ENCODE peak calls at places on chromosomes 11 and 22, in nine cellular contexts. X, O, I, A, M, C, Q, J and D are unnamed samples.

GRCh38 chr11:114293201-114293711 is 2.9 kb upstream of the NNMT start:
- DNase-seq in X (no peak), O (no peak), I (peak; percentile 63), A (no peak), M (no peak), C (no peak), Q (peak; percentile 58), J (no peak), D (no peak)

GRCh38 chr11:1766719-1767398 is 3.1 kb upstream of the CTSD start:
- DNase-seq in X (peak; percentile 81), O (no peak), I (no peak), A (no peak), M (no peak), C (peak; percentile 57), Q (no peak), J (no peak), D (no peak)

GRCh38 chr11:134036484-134037092 is 32.3 kb upstream of the JAM3 start:
- DNase-seq in X (no peak), O (no peak), I (no peak), A (no peak), M (no peak), C (no peak), Q (no peak), J (peak; percentile 48), D (no peak)

GRCh38 chr11:3022982-3023381 is 30.9 kb upstream of the NAP1L4 start:
- DNase-seq in X (no peak), O (peak; percentile 28), I (peak; percentile 74), A (no peak), M (no peak), C (no peak), Q (peak; percentile 53), J (no peak), D (no peak)

GRCh38 chr11:10444725-10445286 is 10.3 kb upstream of the AMPD3 start:
- DNase-seq in X (no peak), O (no peak), I (no peak), A (no peak), M (no peak), C (no peak), Q (no peak), J (no peak), D (no peak)

GRCh38 chr11:19723572-19724342 is 11.1 kb downstream of the NAV2 start:
- DNase-seq in X (peak; percentile 87), O (no peak), I (peak; percentile 27), A (no peak), M (peak; percentile 89), C (peak; percentile 72), Q (peak; percentile 67), J (no peak), D (no peak)

GRCh38 chr22:50674127-50674493 is 1.5 kb downstream of the SHANK3 start:
- DNase-seq in X (no peak), O (no peak), I (no peak), A (no peak), M (no peak), C (no peak), Q (no peak), J (no peak), D (no peak)

GRCh38 chr22:37588540-37589215 is 8.8 kb upstream of the LGALS2 start:
- DNase-seq in X (no peak), O (no peak), I (no peak), A (no peak), M (no peak), C (no peak), Q (no peak), J (no peak), D (no peak)

GRCh38 chr11:83056204-83056603 is 15.5 kb downstream of the RAB30 start:
- DNase-seq in X (no peak), O (no peak), I (no peak), A (no peak), M (no peak), C (no peak), Q (no peak), J (no peak), D (no peak)

GRCh38 chr11:94762208-94762607 is 5.9 kb upstream of the AMOTL1 start:
- DNase-seq in X (no peak), O (no peak), I (no peak), A (no peak), M (no peak), C (no peak), Q (peak; percentile 71), J (no peak), D (no peak)

GRCh38 chr11:23554002-23554401 is 693.7 kb upstream of the CCDC179 start:
- DNase-seq in X (no peak), O (no peak), I (no peak), A (no peak), M (no peak), C (no peak), Q (peak; percentile 13), J (no peak), D (no peak)

GRCh38 chr22:37519268-37520195 is at the start of gene CARD10:
- DNase-seq in X (no peak), O (no peak), I (no peak), A (no peak), M (no peak), C (peak; percentile 79), Q (peak; percentile 42), J (peak; percentile 46), D (no peak)

GRCh38 chr11:30451167-30451566 is 128.3 kb downstream of the ARL14EP start:
- DNase-seq in X (no peak), O (no peak), I (no peak), A (no peak), M (no peak), C (no peak), Q (no peak), J (no peak), D (no peak)

GRCh38 chr11:95450547-95451123 is 219.6 kb upstream of the SESN3 start:
- DNase-seq in X (no peak), O (peak; percentile 16), I (peak; percentile 74), A (no peak), M (no peak), C (no peak), Q (no peak), J (no peak), D (no peak)

GRCh38 chr11:113554531-113554930 is 79.3 kb upstream of the DRD2 start:
- DNase-seq in X (no peak), O (no peak), I (no peak), A (no peak), M (no peak), C (no peak), Q (peak; percentile 32), J (no peak), D (no peak)

GRCh38 chr11:60946601-60947265 is 5.2 kb downstream of the SLC15A3 start:
- DNase-seq in X (no peak), O (no peak), I (no peak), A (no peak), M (no peak), C (no peak), Q (no peak), J (no peak), D (no peak)

GRCh38 chr22:21564411-21564810 is 3.1 kb upstream of the UBE2L3 start:
- DNase-seq in X (no peak), O (no peak), I (no peak), A (no peak), M (no peak), C (no peak), Q (no peak), J (no peak), D (no peak)

DNA sequence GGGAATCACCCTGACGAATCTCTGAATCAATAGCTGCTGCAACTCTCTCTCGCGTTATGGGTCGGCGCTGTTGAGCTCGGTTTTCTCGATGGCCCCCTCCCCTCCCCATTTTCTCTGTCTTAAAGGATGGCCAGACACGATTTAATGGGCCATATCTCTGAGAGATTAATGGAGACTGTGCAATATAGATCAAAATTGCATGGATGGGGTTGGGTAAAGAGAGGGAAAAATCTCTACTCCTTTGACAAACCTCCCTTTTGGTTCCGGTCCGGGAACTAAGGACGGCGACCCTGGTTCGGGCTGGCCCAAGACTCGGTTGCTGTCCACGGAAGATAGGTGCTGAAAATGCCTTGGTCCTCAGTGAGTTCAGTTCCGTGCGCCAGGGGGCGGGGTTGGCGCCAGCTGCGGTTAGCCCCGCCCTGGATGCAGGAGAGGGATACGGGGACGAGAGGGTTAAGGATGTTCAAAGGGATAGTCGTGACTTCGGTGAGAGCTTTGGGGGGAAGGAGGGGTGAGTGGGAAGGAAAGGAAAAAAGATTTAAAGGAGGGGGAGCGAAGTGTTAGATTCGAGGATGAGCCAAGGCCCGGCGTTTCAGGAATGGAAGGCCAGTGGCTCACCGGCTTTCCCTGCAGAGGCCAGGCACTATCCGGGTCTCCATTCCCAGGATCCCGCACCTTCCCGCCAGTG is 103.6 kb upstream of the HSD17B12 start:
- DNase-seq in X (no peak), O (no peak), I (peak; percentile 62), A (no peak), M (no peak), C (no peak), Q (peak; percentile 54), J (peak; percentile 92), D (no peak)
- TF ChIP-seq CTCF in X (no peak), O (peak; percentile 38), I (peak; percentile 35), A (no peak), M (no peak), C (peak; percentile 21), Q (no peak), J (peak; percentile 16), D (peak; percentile 30)

GRCh38 chr22:36368359-36368983 is 19.3 kb downstream of the MYH9 start:
- DNase-seq in X (no peak), O (no peak), I (peak; percentile 87), A (no peak), M (peak; percentile 65), C (no peak), Q (peak; percentile 41), J (peak; percentile 73), D (no peak)
- TF ChIP-seq CTCF in X (no peak), O (peak; percentile 5), I (peak; percentile 27), A (peak; percentile 11), M (no peak), C (no peak), Q (no peak), J (no peak), D (no peak)

GRCh38 chr22:20242393-20243175 is 25.5 kb downstream of the RTN4R start:
- DNase-seq in X (no peak), O (no peak), I (no peak), A (no peak), M (no peak), C (no peak), Q (no peak), J (no peak), D (no peak)
- TF ChIP-seq CTCF in X (no peak), O (no peak), I (no peak), A (no peak), M (no peak), C (no peak), Q (no peak), J (no peak), D (no peak)

GRCh38 chr11:74699615-74700396 is 31.4 kb downstream of the CHRDL2 start:
- DNase-seq in X (no peak), O (no peak), I (no peak), A (no peak), M (no peak), C (no peak), Q (peak; percentile 25), J (no peak), D (no peak)

GRCh38 chr11:74695705-74696280 is 35.4 kb downstream of the CHRDL2 start:
- DNase-seq in X (no peak), O (no peak), I (no peak), A (no peak), M (peak; percentile 63), C (no peak), Q (peak; percentile 35), J (no peak), D (no peak)

GRCh38 chr11:74696488-74696887 is 34.7 kb downstream of the CHRDL2 start:
- DNase-seq in X (no peak), O (no peak), I (no peak), A (no peak), M (no peak), C (no peak), Q (peak; percentile 68), J (no peak), D (no peak)

GRCh38 chr11:74696932-74697687 is 34.1 kb downstream of the CHRDL2 start:
- DNase-seq in X (peak; percentile 94), O (peak; percentile 89), I (peak; percentile 98), A (peak; percentile 86), M (peak; percentile 87), C (peak; percentile 96), Q (peak; percentile 96), J (peak; percentile 45), D (no peak)

GRCh38 chr11:74697722-74698121 is 33.5 kb downstream of the CHRDL2 start:
- DNase-seq in X (no peak), O (no peak), I (no peak), A (no peak), M (no peak), C (no peak), Q (no peak), J (no peak), D (no peak)
- TF ChIP-seq CTCF in X (no peak), O (no peak), I (no peak), A (no peak), M (no peak), C (no peak), Q (no peak), J (no peak), D (no peak)